ENCODE peak calls at places on chromosomes 16 and 17, in seven cellular contexts. F is upper lobe of left lung; I is BE2C; M is CD8-positive, alpha-beta memory T cell; H is left ventricle myocardium inferior; N is CD4-positive, CD25-positive, alpha-beta regulatory T cell; O is SJSA1. K is an unnamed sample.

GRCh38 chr17:2980904-2981246 is 82.5 kb downstream of the OR1D5 start:
- DNase-seq in N (no peak), F (no peak), O (no peak), H (no peak), M (no peak), I (no peak), K (no peak)

GRCh38 chr16:11495066-11495407 is 91.7 kb downstream of the LITAF start:
- DNase-seq in M (no peak), H (no peak), F (no peak), I (no peak), N (no peak), O (no peak), K (no peak)

GRCh38 chr17:7046127-7046724 is 2.3 kb upstream of the SLC16A11 start:
- DNase-seq in N (peak; percentile 35), I (no peak), M (no peak), F (no peak), H (no peak), O (no peak), K (no peak)

GRCh38 chr16:8905168-8905762 is 23.1 kb downstream of the LITAFD start:
- DNase-seq in I (no peak), N (no peak), M (peak; percentile 16), F (no peak), O (no peak), H (no peak), K (no peak)

GRCh38 chr17:77319211-77320031 is 178.7 kb downstream of the SEC14L1 start:
- DNase-seq in O (peak; percentile 93), F (peak; percentile 86), H (peak; percentile 83), M (peak; percentile 37), N (peak; percentile 23), I (peak; percentile 75), K (peak; percentile 70)

GRCh38 chr16:11334831-11335404 is 10.3 kb upstream of the RMI2 start:
- DNase-seq in M (no peak), N (no peak), O (no peak), I (no peak), H (no peak), F (no peak), K (no peak)

GRCh38 chr16:679808-680624 is at the start of gene STUB1:
- DNase-seq in O (peak; percentile 90), F (peak; percentile 97), H (peak; percentile 88), I (peak; percentile 95), N (peak; percentile 84), M (peak; percentile 81), K (peak; percentile 94)

GRCh38 chr17:62965149-62965648 is 836 bp upstream of the TANC2 start:
- DNase-seq in I (no peak), F (no peak), H (no peak), M (no peak), O (no peak), N (peak; percentile 20), K (no peak)

GRCh38 chr16:80564394-80564793 is 23.6 kb downstream of the DYNLRB2 start:
- DNase-seq in O (no peak), M (no peak), F (no peak), I (no peak), H (no peak), N (no peak), K (no peak)

GRCh38 chr16:10539256-10539655 is 41.1 kb downstream of the EMP2 start:
- DNase-seq in I (no peak), O (no peak), H (no peak), M (no peak), N (no peak), F (no peak), K (no peak)

GRCh38 chr17:46182961-46183360 is 10.3 kb downstream of the KANSL1 start:
- DNase-seq in F (no peak), I (no peak), H (no peak), O (no peak), N (no peak), M (no peak), K (no peak)

GRCh38 chr16:63628812-63629211 is 1493.1 kb downstream of the CDH11 start:
- DNase-seq in H (no peak), M (no peak), F (no peak), O (no peak), I (no peak), N (no peak), K (no peak)

GRCh38 chr17:68457168-68457538 is at the start of gene WIPI1:
- DNase-seq in N (no peak), M (no peak), H (no peak), I (no peak), O (peak; percentile 81), F (no peak), K (no peak)

GRCh38 chr17:59651346-59651745 is 31.7 kb downstream of the CLTC start:
- DNase-seq in H (no peak), N (no peak), I (no peak), O (peak; percentile 43), M (peak; percentile 47), F (no peak), K (no peak)

GRCh38 chr16:8982816-8983215 is 19.1 kb upstream of the USP7 start:
- DNase-seq in H (no peak), F (no peak), O (no peak), I (no peak), N (no peak), M (no peak), K (no peak)

GRCh38 chr17:40355804-40356758 is 8.5 kb downstream of the GJD3 start:
- DNase-seq in F (no peak), I (no peak), H (peak; percentile 68), N (no peak), M (no peak), O (no peak), K (peak; percentile 63)

GRCh38 chr17:50691550-50692447 is 15.9 kb downstream of the ANKRD40 start:
- DNase-seq in F (no peak), H (no peak), M (no peak), O (no peak), I (no peak), N (no peak), K (peak; percentile 46)

GRCh38 chr16:47965439-47965838 is 190.4 kb downstream of the ABCC12 start:
- DNase-seq in O (no peak), I (no peak), H (no peak), N (no peak), F (no peak), M (no peak), K (no peak)

GRCh38 chr17:75693500-75694481 is 26.7 kb downstream of the SAP30BP start:
- DNase-seq in O (peak; percentile 97), N (no peak), M (no peak), I (peak; percentile 91), F (peak; percentile 34), H (peak; percentile 82), K (no peak)

GRCh38 chr17:59427996-59428395 is 96.5 kb downstream of the YPEL2 start:
- DNase-seq in I (no peak), F (no peak), M (no peak), O (peak; percentile 90), N (no peak), H (no peak), K (no peak)

GRCh38 chr17:62109378-62109902 is 44.4 kb upstream of the MED13 start:
- DNase-seq in H (no peak), M (peak; percentile 21), N (peak; percentile 9), O (peak; percentile 20), F (no peak), I (peak; percentile 87), K (peak; percentile 85)

GRCh38 chr16:78310990-78311561 is 211.6 kb downstream of the WWOX start:
- DNase-seq in F (no peak), O (peak; percentile 73), I (no peak), M (no peak), H (no peak), N (no peak), K (no peak)

GRCh38 chr16:35196313-35196712 is 1736.9 kb downstream of the TP53TG3F start:
- DNase-seq in O (no peak), M (no peak), I (no peak), H (no peak), N (no peak), F (peak; percentile 35), K (no peak)

GRCh38 chr17:42895185-42895555 is 5.4 kb upstream of the G6PC1 start:
- DNase-seq in N (no peak), O (no peak), F (no peak), M (no peak), H (peak; percentile 32), I (no peak), K (peak; percentile 72)
- H3K4me1 ChIP-seq in N (no peaks in the 10 kb centered on the region), O (peaks cover 6% of the 10 kb centered on the region), F (peaks cover 45% of the 10 kb centered on the region), M (no peaks in the 10 kb centered on the region), H (peaks cover 55% of the 10 kb centered on the region), I (no peaks in the 10 kb centered on the region), K (peaks cover 14% of the 10 kb centered on the region)

GRCh38 chr16:24875466-24875865 is 29.7 kb downstream of the SLC5A11 start:
- DNase-seq in O (no peak), N (no peak), H (no peak), F (no peak), M (no peak), I (no peak), K (no peak)
- H3K4me1 ChIP-seq in O (no peaks in the 10 kb centered on the region), N (no peaks in the 10 kb centered on the region), H (no peaks in the 10 kb centered on the region), F (no peaks in the 10 kb centered on the region), M (no peaks in the 10 kb centered on the region), I (no peaks in the 10 kb centered on the region), K (no peaks in the 10 kb centered on the region)

GRCh38 chr17:82226170-82226808 is 2.6 kb upstream of the SLC16A3 start:
- DNase-seq in M (no peak), O (no peak), N (no peak), H (no peak), I (no peak), F (no peak), K (no peak)

GRCh38 chr17:82225368-82226029 is 3.3 kb upstream of the SLC16A3 start:
- DNase-seq in N (no peak), O (no peak), I (peak; percentile 14), F (peak; percentile 66), H (no peak), M (no peak), K (no peak)

GRCh38 chr17:82227629-82228277 is 1.1 kb upstream of the SLC16A3 start:
- DNase-seq in H (no peak), I (no peak), M (no peak), O (no peak), F (no peak), N (no peak), K (no peak)

GRCh38 chr17:82228278-82228841 is 482 bp upstream of the SLC16A3 start:
- DNase-seq in F (peak; percentile 93), M (peak; percentile 67), O (no peak), I (no peak), N (peak; percentile 46), H (peak; percentile 60), K (no peak)

GRCh38 chr17:82226809-82227628 is 1.8 kb upstream of the SLC16A3 start:
- DNase-seq in O (no peak), N (no peak), M (no peak), F (peak; percentile 63), I (no peak), H (no peak), K (no peak)
- H3K4me1 ChIP-seq in O (peaks cover 47% of the 10 kb centered on the region), N (peaks cover 44% of the 10 kb centered on the region), M (peaks cover 31% of the 10 kb centered on the region), F (peaks cover 31% of the 10 kb centered on the region), I (no peaks in the 10 kb centered on the region), H (peaks cover 63% of the 10 kb centered on the region), K (peaks cover 7% of the 10 kb centered on the region)

DNA sequence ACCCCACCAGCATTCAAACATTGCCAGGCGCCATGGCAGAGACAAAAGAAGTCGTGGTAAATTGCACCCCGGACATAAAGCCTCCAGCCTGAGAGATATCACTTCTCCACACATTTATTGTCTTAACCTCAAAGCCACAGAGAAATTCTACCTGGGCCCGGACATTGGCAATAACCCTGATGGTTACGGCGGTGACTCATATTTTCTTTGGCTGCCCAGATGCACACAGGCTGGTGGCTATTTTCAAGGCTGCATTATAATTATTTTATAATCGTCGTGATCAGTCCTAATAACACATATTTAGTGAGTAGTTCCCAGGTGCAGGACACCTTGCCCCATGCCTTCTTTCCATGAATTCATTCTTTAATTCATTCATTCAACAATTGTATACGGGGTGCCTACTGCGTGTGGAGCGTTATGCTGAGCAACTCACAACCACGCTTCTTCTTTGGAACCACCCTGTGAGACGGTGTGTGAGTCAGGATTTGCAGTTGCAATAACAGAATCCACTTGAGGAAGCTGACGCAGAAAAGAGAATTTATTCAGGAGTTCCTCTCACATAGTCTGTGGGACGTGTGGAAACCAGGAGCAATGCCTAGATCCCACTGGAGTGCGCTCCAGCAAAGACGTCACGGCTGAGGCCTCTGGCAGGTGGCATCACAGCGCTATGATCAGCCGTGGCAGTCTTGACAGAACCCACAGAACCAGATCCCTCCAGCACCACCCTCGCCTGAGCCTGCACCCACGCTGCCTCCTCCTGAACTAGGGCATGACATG is 245.7 kb downstream of the FOXL1 start:
- DNase-seq in I (no peak), H (no peak), N (no peak), O (peak; percentile 90), M (no peak), F (no peak), K (no peak)
- H3K4me1 ChIP-seq in I (no peaks in the 10 kb centered on the region), H (peaks cover 4% of the 10 kb centered on the region), N (no peaks in the 10 kb centered on the region), O (peaks cover 56% of the 10 kb centered on the region), M (no peaks in the 10 kb centered on the region), F (no peaks in the 10 kb centered on the region), K (no peaks in the 10 kb centered on the region)

K was measured in right lobe of liver.